ENCODE peak calls at places on chromosome 11, in four cellular contexts. D, Y, V and H are unnamed samples.

GRCh38 chr11:64711944-64712306 is 11.1 kb downstream of the NRXN2 start:
- DNase-seq in D (no peak), V (no peak), Y (no peak), H (no peak)

GRCh38 chr11:110433393-110434333 is 3.9 kb downstream of the FDX1 start:
- DNase-seq in V (no peak), Y (peak; percentile 62), D (no peak), H (no peak)

GRCh38 chr11:47797633-47798032 is 30.5 kb upstream of the FNBP4 start:
- DNase-seq in Y (peak; percentile 67), V (no peak), D (no peak), H (no peak)

GRCh38 chr11:100525635-100526034 is 161.5 kb upstream of the ARHGAP42 start:
- DNase-seq in Y (no peak), D (no peak), V (peak; percentile 35), H (no peak)

GRCh38 chr11:12207384-12208150 is 97.2 kb downstream of the MICAL2 start:
- DNase-seq in V (peak; percentile 13), Y (peak; percentile 86), D (no peak), H (no peak)

GRCh38 chr11:26976389-26976788 is 17.5 kb upstream of the FIBIN start:
- DNase-seq in D (no peak), V (no peak), Y (peak; percentile 77), H (no peak)

GRCh38 chr11:47324520-47324919 is 28.0 kb downstream of the MYBPC3 start:
- DNase-seq in D (no peak), V (no peak), Y (no peak), H (no peak)

GRCh38 chr11:117950320-117950719 is 21.1 kb upstream of the TMPRSS13 start:
- DNase-seq in Y (no peak), D (peak; percentile 40), V (peak; percentile 62), H (no peak)

GRCh38 chr11:134504146-134504905 is 92.3 kb upstream of the B3GAT1 start:
- DNase-seq in D (peak; percentile 7), V (no peak), Y (no peak), H (no peak)

GRCh38 chr11:102940714-102941588 is 14.6 kb downstream of the MMP13 start:
- DNase-seq in Y (peak; percentile 76), D (no peak), V (peak; percentile 76), H (peak; percentile 24)

GRCh38 chr11:12888525-12889158 is 120.5 kb upstream of the RASSF10 start:
- DNase-seq in Y (peak; percentile 94), V (peak; percentile 82), D (peak; percentile 21), H (peak; percentile 65)

GRCh38 chr11:115760921-115761320 is 256.7 kb upstream of the CADM1 start:
- DNase-seq in Y (no peak), V (no peak), D (no peak), H (no peak)

GRCh38 chr11:99795999-99796398 is 775.2 kb downstream of the CNTN5 start:
- DNase-seq in D (no peak), V (no peak), Y (no peak), H (no peak)

GRCh38 chr11:70135142-70136132 is 57.3 kb downstream of the ANO1 start:
- DNase-seq in V (no peak), D (no peak), Y (peak; percentile 33), H (no peak)

GRCh38 chr11:8832571-8833260 is 78.3 kb upstream of the AKIP1 start:
- DNase-seq in D (no peak), Y (peak; percentile 63), V (peak; percentile 37), H (no peak)

GRCh38 chr11:124865902-124866851 is 945 bp downstream of the ROBO3 start:
- DNase-seq in Y (peak; percentile 27), V (peak; percentile 83), D (peak; percentile 56), H (peak; percentile 61)

GRCh38 chr11:28757725-28758515 is 649.7 kb downstream of the METTL15 start:
- DNase-seq in D (no peak), Y (peak; percentile 48), V (no peak), H (no peak)

GRCh38 chr11:8149726-8150125 is 19.1 kb downstream of the RIC3 start:
- DNase-seq in D (no peak), V (no peak), Y (no peak), H (no peak)

GRCh38 chr11:86291466-86292262 is 10.4 kb upstream of the HIKESHI start:
- DNase-seq in Y (peak; percentile 57), D (no peak), V (peak; percentile 82), H (peak; percentile 34)

GRCh38 chr11:65773784-65774411 is 6.9 kb downstream of the AP5B1 start:
- DNase-seq in Y (no peak), D (no peak), V (no peak), H (no peak)
- TF ChIP-seq CTCF in Y (peak; percentile 21), D (no peak), V (no peak), H (no peak)

GRCh38 chr11:119371778-119372182 is 9.7 kb downstream of the USP2 start:
- DNase-seq in V (peak; percentile 2), D (no peak), Y (no peak), H (no peak)
- TF ChIP-seq CTCF in V (no peak), D (no peak), Y (no peak), H (no peak)

DNA sequence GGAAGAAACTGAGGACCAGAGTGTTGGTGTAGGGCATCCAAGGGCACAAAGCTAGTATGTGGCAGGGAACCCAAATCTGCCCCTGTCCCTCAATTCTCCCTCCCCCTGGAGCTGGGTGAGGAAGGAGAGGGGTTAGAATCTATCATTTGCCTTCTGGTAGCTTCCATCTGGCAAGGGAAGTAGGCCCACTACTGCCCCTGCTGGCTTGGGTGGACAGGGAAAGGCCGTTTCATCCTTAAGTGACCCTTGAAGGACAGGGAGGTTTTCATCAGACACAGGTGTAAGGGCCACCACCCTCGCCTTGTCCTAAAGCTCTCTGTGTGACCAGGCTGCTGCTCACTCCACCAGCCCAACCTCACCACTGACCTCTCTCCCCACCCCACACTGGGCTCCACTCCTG is 22.1 kb downstream of the NECTIN1 start:
- DNase-seq in D (no peak), Y (no peak), V (no peak), H (no peak)
- TF ChIP-seq CTCF in D (no peak), Y (peak; percentile 30), V (peak; percentile 59), H (peak; percentile 22)

GRCh38 chr11:32154275-32154674 is 63.4 kb downstream of the RCN1 start:
- DNase-seq in V (peak; percentile 14), Y (peak; percentile 51), D (no peak), H (no peak)
- TF ChIP-seq CTCF in V (peak; percentile 42), Y (peak; percentile 27), D (peak; percentile 26), H (peak; percentile 24)

DNA sequence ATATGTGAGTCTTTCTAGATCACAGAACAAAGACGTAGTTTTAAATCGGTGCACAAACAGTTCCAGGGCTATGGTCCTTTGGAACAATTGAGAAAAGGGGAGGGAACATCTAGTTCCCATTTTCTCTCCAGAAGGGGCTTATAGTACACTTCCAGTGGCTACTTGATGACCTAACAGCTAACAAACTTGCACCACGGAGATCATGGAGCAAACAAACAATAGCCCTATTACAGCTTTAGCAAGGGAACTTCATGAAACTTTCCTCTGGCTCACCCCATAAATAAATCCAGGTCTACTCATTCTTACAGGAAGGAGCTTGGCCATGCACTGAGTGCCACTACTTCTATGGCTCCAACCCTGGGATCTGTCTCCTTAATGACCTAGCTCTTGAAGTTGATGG is 8.3 kb upstream of the FOLR2 start:
- DNase-seq in Y (no peak), D (no peak), V (no peak), H (no peak)
- TF ChIP-seq CTCF in Y (no peak), D (no peak), V (no peak), H (no peak)

DNA sequence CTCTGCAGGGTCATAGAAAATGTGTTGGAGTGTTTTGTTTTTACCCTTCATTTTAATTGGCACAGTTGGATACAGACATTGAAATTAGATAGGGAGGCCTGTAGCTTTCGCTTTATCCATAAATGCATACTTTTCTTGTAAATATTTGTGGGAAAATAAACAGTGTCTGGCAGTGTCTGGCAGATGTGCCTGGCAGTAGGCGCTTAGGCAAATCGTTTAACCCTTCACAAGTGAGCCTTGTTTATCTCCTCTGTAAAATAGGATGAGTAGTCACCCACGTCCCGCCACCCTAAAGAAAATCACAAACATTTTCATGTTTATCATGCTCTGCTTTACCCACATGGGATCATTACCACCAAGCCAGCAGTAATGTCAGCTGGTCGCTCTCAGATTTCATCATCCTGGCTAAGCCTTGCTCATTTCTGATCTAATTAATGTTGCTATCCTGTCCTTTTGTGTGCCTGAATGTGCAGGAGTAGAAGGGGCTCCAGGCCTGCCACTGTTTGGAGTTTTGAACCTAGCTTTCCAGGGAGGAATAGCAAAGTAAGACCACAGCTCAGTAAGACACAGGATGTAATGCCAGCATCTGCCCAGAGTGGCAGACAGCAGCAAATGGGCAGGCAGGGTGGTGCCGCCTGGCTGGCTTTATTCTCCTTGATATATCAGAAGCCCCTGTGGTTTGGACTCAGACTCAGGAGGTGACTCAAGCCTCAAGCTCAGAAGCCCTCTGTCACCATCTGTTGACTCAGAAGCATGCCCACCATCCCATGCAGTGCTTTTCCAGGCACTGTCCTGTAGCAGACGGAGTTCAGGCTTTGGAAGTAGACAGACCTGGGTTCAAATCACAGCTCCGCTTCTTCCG is 73.0 kb upstream of the TTC12 start:
- DNase-seq in D (no peak), Y (peak; percentile 61), V (no peak), H (no peak)
- TF ChIP-seq CTCF in D (no peak), Y (no peak), V (no peak), H (no peak)

GRCh38 chr11:43010042-43010441 is 301.8 kb upstream of the API5 start:
- DNase-seq in V (no peak), Y (no peak), D (no peak), H (no peak)

DNA sequence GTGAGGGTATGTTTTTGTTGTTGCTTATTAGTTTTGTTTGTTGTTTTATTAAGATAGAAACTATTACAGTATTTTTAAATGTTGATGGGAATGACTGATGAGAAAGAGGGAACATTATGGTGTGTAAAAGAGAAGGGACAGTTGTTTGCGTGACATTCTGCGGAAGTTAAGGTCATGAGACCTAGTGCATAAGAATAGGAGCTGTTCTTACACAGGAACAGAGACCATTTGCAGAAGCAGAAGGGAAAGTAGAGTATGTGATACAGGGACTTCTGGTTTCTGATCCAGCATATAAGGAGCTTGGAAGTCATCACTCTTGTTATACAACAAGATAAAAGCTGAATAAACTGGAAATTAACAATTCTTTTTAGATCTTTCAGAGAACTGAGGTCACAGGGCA is 299.2 kb upstream of the API5 start:
- DNase-seq in Y (no peak), V (no peak), D (no peak), H (no peak)
- TF ChIP-seq CTCF in Y (no peak), V (no peak), D (no peak), H (no peak)

DNA sequence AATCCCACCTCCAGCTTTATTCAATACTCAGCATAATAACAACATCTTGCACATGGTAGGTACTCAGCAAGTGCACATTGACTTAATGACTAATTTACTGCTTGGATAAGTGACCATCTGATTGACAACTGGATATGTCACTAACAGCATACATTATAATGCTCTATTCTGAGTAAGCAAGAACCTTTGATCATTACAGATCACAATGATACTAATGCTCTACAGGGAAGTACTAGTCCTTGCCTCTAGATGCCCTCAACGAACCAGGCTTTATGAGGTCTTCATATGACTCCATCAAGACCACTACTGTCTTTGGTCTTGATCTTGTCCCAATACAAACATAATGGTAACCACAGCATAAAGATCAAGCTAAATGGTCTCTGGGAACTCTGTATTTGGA is 167.6 kb upstream of the MTMR2 start:
- DNase-seq in V (no peak), D (no peak), Y (no peak), H (no peak)
- TF ChIP-seq CTCF in V (peak; percentile 12), D (peak; percentile 8), Y (peak; percentile 8), H (no peak)

GRCh38 chr11:34869425-34869824 is 46.8 kb downstream of the APIP start:
- DNase-seq in Y (no peak), V (no peak), D (no peak), H (no peak)
- TF ChIP-seq CTCF in Y (peak; percentile 16), V (peak; percentile 18), D (no peak), H (peak; percentile 32)